ENCODE peak calls at places on chromosomes 7 and 10, in nine cellular contexts. One of them, this sample, is unnamed.

GRCh38 chr7:55034776-55035175 is 16.0 kb downstream of the EGFR start:
- DNase-seq in colonic mucosa: no peak
- DNase-seq in frontal cortex: no peak
- DNase-seq in aorta: no peak
- DNase-seq in B cell: no peak
- DNase-seq in mesendoderm: no peak
- DNase-seq in lung: no peak
- DNase-seq in cardiac fibroblast: no peak
- DNase-seq in C1 segment of cervical spinal cord: no peak
- DNase-seq in this sample: no peak

GRCh38 chr7:29486191-29486700 is 77.4 kb upstream of the PRR15 start:
- DNase-seq in aorta: no peak
- DNase-seq in lung: no peak
- DNase-seq in C1 segment of cervical spinal cord: peak
- DNase-seq in mesendoderm: no peak
- DNase-seq in colonic mucosa: no peak
- DNase-seq in B cell: no peak
- DNase-seq in cardiac fibroblast: no peak
- DNase-seq in frontal cortex: no peak
- DNase-seq in this sample: no peak

GRCh38 chr10:62327897-62328296 is 46.3 kb upstream of the ZNF365 start:
- DNase-seq in C1 segment of cervical spinal cord: no peak
- DNase-seq in mesendoderm: no peak
- DNase-seq in aorta: no peak
- DNase-seq in cardiac fibroblast: no peak
- DNase-seq in colonic mucosa: no peak
- DNase-seq in lung: no peak
- DNase-seq in frontal cortex: no peak
- DNase-seq in B cell: no peak
- DNase-seq in this sample: no peak

GRCh38 chr10:96664563-96664962 is 55.8 kb downstream of the PIK3AP1 start:
- DNase-seq in cardiac fibroblast: no peak
- DNase-seq in B cell: peak
- DNase-seq in frontal cortex: no peak
- DNase-seq in colonic mucosa: no peak
- DNase-seq in mesendoderm: no peak
- DNase-seq in aorta: no peak
- DNase-seq in C1 segment of cervical spinal cord: no peak
- DNase-seq in lung: no peak
- DNase-seq in this sample: no peak

GRCh38 chr7:138716889-138717288 is 15.7 kb upstream of the SVOPL start:
- DNase-seq in colonic mucosa: no peak
- DNase-seq in lung: no peak
- DNase-seq in mesendoderm: no peak
- DNase-seq in B cell: no peak
- DNase-seq in C1 segment of cervical spinal cord: no peak
- DNase-seq in cardiac fibroblast: no peak
- DNase-seq in aorta: no peak
- DNase-seq in frontal cortex: no peak
- DNase-seq in this sample: no peak

GRCh38 chr10:101135151-101136006 is 4.3 kb downstream of the TLX1 start:
- DNase-seq in B cell: peak
- DNase-seq in aorta: no peak
- DNase-seq in mesendoderm: peak
- DNase-seq in cardiac fibroblast: no peak
- DNase-seq in C1 segment of cervical spinal cord: no peak
- DNase-seq in lung: no peak
- DNase-seq in frontal cortex: peak
- DNase-seq in colonic mucosa: no peak
- DNase-seq in this sample: no peak

GRCh38 chr10:125057158-125058001 is 103.0 kb downstream of the CTBP2 start:
- DNase-seq in lung: peak
- DNase-seq in frontal cortex: peak
- DNase-seq in mesendoderm: peak
- DNase-seq in aorta: peak
- DNase-seq in cardiac fibroblast: peak
- DNase-seq in C1 segment of cervical spinal cord: peak
- DNase-seq in colonic mucosa: peak
- DNase-seq in B cell: no peak
- DNase-seq in this sample: peak

GRCh38 chr7:112193915-112194502 is 12.2 kb downstream of the DOCK4 start:
- DNase-seq in C1 segment of cervical spinal cord: no peak
- DNase-seq in B cell: no peak
- DNase-seq in mesendoderm: no peak
- DNase-seq in aorta: no peak
- DNase-seq in cardiac fibroblast: no peak
- DNase-seq in frontal cortex: no peak
- DNase-seq in lung: no peak
- DNase-seq in colonic mucosa: no peak
- DNase-seq in this sample: no peak

GRCh38 chr10:91682912-91683311 is 50.0 kb upstream of the PPP1R3C start:
- DNase-seq in cardiac fibroblast: no peak
- DNase-seq in frontal cortex: no peak
- DNase-seq in lung: no peak
- DNase-seq in C1 segment of cervical spinal cord: no peak
- DNase-seq in B cell: no peak
- DNase-seq in mesendoderm: no peak
- DNase-seq in colonic mucosa: no peak
- DNase-seq in aorta: no peak
- DNase-seq in this sample: no peak

GRCh38 chr10:43461950-43462349 is 25.0 kb downstream of the ZNF487 start:
- DNase-seq in lung: no peak
- DNase-seq in colonic mucosa: peak
- DNase-seq in mesendoderm: peak
- DNase-seq in aorta: no peak
- DNase-seq in C1 segment of cervical spinal cord: peak
- DNase-seq in B cell: peak
- DNase-seq in cardiac fibroblast: peak
- DNase-seq in frontal cortex: peak
- DNase-seq in this sample: no peak

GRCh38 chr7:138239244-138239643 is 163.0 kb downstream of the AKR1D1 start:
- DNase-seq in aorta: no peak
- DNase-seq in B cell: no peak
- DNase-seq in colonic mucosa: no peak
- DNase-seq in mesendoderm: peak
- DNase-seq in frontal cortex: no peak
- DNase-seq in cardiac fibroblast: peak
- DNase-seq in C1 segment of cervical spinal cord: no peak
- DNase-seq in lung: no peak
- DNase-seq in this sample: no peak

GRCh38 chr7:40726559-40726958 is 591.8 kb downstream of the SUGCT start:
- DNase-seq in aorta: no peak
- DNase-seq in frontal cortex: no peak
- DNase-seq in B cell: no peak
- DNase-seq in colonic mucosa: no peak
- DNase-seq in lung: no peak
- DNase-seq in C1 segment of cervical spinal cord: no peak
- DNase-seq in cardiac fibroblast: no peak
- DNase-seq in mesendoderm: no peak
- DNase-seq in this sample: no peak